ENCODE peak calls at places on chromosomes 13 and 19, in seven cellular contexts. K is GM06990, A is fibroblast of lung, T is AG04450, L is omental fat pad, Z is stomach, C is Caco-2. I is an unnamed sample.

GRCh38 chr19:13098291-13099072 is 4.2 kb downstream of the LYL1 start:
- DNase-seq in T (no peak), K (no peak), Z (no peak), A (peak; percentile 49), L (no peak), C (no peak), I (peak; percentile 55)

GRCh38 chr19:48117515-48118330 is 7.1 kb upstream of the PLA2G4C start:
- DNase-seq in C (no peak), A (no peak), T (no peak), L (no peak), K (no peak), Z (no peak), I (no peak)

GRCh38 chr13:45297456-45298205 is 43.4 kb downstream of the TPT1 start:
- DNase-seq in C (no peak), K (no peak), A (no peak), Z (no peak), T (no peak), L (no peak), I (no peak)

GRCh38 chr13:113815151-113816058 is 48.5 kb downstream of the GAS6 start:
- DNase-seq in A (no peak), C (no peak), T (no peak), K (peak; percentile 44), L (no peak), Z (no peak), I (no peak)

GRCh38 chr19:17775991-17776803 is 18.7 kb upstream of the B3GNT3 start:
- DNase-seq in A (no peak), K (peak; percentile 91), C (no peak), L (no peak), T (no peak), Z (no peak), I (no peak)

GRCh38 chr19:325937-326565 is 18.5 kb downstream of the MIER2 start:
- DNase-seq in C (no peak), T (no peak), A (no peak), L (no peak), K (no peak), Z (no peak), I (no peak)

GRCh38 chr13:52033039-52033438 is 8.5 kb downstream of the UTP14C start:
- DNase-seq in Z (no peak), L (no peak), T (no peak), K (no peak), C (no peak), A (no peak), I (no peak)

GRCh38 chr13:64798422-64798821 is 2431.7 kb downstream of the PCDH9 start:
- DNase-seq in A (no peak), K (no peak), T (no peak), Z (no peak), C (no peak), L (no peak), I (no peak)

GRCh38 chr13:40330950-40331349 is 335.5 kb downstream of the FOXO1 start:
- DNase-seq in C (no peak), Z (no peak), A (no peak), T (no peak), K (no peak), L (no peak), I (no peak)

GRCh38 chr13:40665754-40666057 is 735 bp downstream of the FOXO1 start:
- DNase-seq in A (peak; percentile 47), L (no peak), K (peak; percentile 62), Z (no peak), C (no peak), T (no peak), I (no peak)

GRCh38 chr13:49690133-49690989 is 925 bp downstream of the EBPL start:
- DNase-seq in C (peak; percentile 45), K (no peak), A (peak; percentile 68), Z (peak; percentile 35), T (peak; percentile 55), L (no peak), I (no peak)

GRCh38 chr19:3665681-3666544 is 34.4 kb downstream of the PIP5K1C start:
- DNase-seq in K (peak; percentile 68), T (no peak), L (peak; percentile 68), C (peak; percentile 77), Z (peak; percentile 69), A (no peak), I (peak; percentile 79)

GRCh38 chr19:2048959-2049740 is 1.9 kb downstream of the MKNK2 start:
- DNase-seq in A (no peak), L (no peak), C (no peak), K (peak; percentile 21), Z (no peak), T (no peak), I (no peak)

GRCh38 chr19:39412867-39413268 is 399 bp downstream of the PLEKHG2 start:
- DNase-seq in K (no peak), Z (no peak), C (no peak), T (no peak), L (no peak), A (no peak), I (no peak)

DNA sequence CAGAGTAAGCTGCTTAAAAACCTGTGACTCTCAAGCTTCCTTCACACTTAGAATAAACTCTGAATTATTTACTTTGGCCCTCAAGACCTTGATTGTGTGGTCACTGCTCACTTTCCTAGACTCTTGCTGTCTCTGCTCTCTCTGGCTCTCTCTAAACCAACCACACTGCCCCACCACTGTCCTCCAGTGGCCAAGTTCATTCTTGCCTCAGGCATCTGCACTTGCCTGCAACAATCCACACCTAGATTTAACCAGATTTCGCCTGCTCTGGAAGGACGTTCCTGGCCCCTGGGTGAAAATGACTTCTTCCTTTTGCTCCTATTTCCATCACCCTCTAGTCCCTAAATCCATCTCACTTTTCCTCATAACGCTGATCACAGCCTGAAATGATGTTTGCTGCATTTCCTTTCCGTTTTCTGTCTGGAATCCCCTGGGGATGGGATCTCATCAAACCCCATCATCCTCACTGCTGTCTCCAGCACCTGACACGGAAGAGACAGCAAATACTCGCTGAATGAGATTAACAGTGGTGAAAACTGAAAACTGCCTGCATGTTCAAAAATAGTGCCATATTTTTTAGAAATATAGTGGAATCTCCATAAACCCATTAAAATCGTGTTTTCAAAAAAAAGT is 232.6 kb downstream of the UQCRFS1 start:
- DNase-seq in L (no peak), A (no peak), Z (no peak), T (no peak), K (no peak), C (no peak), I (no peak)
- TF ChIP-seq CTCF in L (no peak), A (peak; percentile 71), Z (no peak), T (peak; percentile 58), K (no peak), C (no peak), I (no peak)

GRCh38 chr13:109451726-109452125 is 334.7 kb downstream of the IRS2 start:
- DNase-seq in Z (no peak), A (no peak), K (no peak), C (no peak), T (no peak), L (no peak), I (no peak)

GRCh38 chr13:109454167-109454917 is 332.0 kb downstream of the IRS2 start:
- DNase-seq in K (no peak), Z (no peak), T (no peak), A (peak; percentile 60), C (no peak), L (no peak), I (no peak)

GRCh38 chr13:109447667-109448066 is 338.7 kb downstream of the IRS2 start:
- DNase-seq in Z (no peak), K (no peak), A (no peak), C (no peak), L (no peak), T (no peak), I (no peak)

DNA sequence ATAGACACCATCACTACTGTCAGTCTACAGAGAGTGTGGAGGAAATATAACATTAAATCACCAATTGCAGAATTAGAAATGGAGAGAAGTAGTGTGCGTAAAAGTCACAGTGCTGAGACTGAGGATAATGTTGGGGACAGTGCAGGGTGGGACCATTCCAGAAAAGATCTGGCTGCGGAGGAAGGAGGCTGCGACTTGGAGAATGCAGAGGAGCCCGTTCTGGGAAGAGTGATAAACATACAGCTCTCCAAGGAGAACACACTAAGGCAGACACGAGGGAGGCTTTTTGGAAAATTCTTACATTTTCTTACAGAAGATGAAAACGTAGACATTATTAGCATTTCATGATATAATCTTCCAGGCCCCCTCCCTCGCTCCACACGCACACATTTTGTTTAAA is 337.8 kb downstream of the IRS2 start:
- DNase-seq in K (no peak), T (no peak), Z (no peak), C (no peak), A (no peak), L (no peak), I (no peak)
- TF ChIP-seq CTCF in K (no peak), T (no peak), Z (no peak), C (no peak), A (no peak), L (no peak), I (no peak)

GRCh38 chr19:40465781-40466218 is 255 bp upstream of the BLVRB start:
- DNase-seq in T (peak; percentile 99), A (peak; percentile 97), K (peak; percentile 98), Z (peak; percentile 100), L (peak; percentile 99), C (peak; percentile 100), I (peak; percentile 100)
- TF ChIP-seq CTCF in T (no peak), A (no peak), K (no peak), Z (no peak), L (no peak), C (no peak), I (no peak)

DNA sequence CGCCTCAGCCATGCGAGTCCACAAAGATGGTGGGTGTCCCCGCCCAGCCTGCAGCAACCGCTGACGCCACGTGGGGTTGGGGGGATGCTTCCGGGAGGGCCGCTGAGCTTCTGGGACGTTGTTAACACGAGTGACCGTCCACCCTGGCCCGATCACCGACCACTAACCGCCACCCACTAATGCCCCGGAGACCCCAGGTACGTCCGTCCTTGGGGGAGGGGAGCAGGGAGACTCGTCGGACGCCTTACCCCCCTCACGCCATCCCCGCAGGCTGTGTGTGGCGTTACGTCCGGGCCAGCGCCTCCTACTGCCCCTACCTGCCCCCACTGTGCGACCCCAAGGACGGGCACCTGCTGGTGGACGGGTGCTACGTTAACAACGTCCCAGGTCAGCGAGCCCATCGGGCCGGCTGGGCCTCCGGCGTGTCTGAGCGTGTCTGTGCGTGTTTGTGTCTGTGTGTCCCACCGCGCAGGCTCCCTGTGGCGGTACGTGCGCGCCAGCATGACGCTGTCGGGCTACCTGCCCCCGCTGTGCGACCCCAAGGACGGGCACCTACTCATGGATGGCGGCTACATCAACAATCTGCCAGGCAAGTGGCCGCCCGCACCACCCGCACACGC is 21.3 kb downstream of the PNPLA6 start:
- DNase-seq in L (no peak), A (no peak), K (no peak), Z (no peak), T (no peak), C (no peak), I (no peak)
- TF ChIP-seq CTCF in L (no peak), A (no peak), K (no peak), Z (no peak), T (no peak), C (no peak), I (no peak)

GRCh38 chr19:51366050-51366998 is at the start of gene ETFB:
- DNase-seq in Z (peak; percentile 98), K (peak; percentile 91), C (peak; percentile 98), A (peak; percentile 95), L (peak; percentile 92), T (peak; percentile 95), I (peak; percentile 99)
- TF ChIP-seq CTCF in Z (no peak), K (no peak), C (no peak), A (no peak), L (no peak), T (no peak), I (no peak)

I was measured in uterus.